ENCODE peak calls at places on chromosome 12, in four cellular contexts. D is dorsolateral prefrontal cortex, L is PC-9, B is A549. V is an unnamed sample.

GRCh38 chr12:42284157-42284556 is 41.7 kb downstream of the ZCRB1 start:
- DNase-seq in B (no peak), L (no peak), D (no peak), V (no peak)

GRCh38 chr12:83827193-83827592 is 1085.4 kb downstream of the SLC6A15 start:
- DNase-seq in B (no peak), D (no peak), L (no peak), V (no peak)

GRCh38 chr12:106585862-106586534 is 3.2 kb downstream of the RFX4 start:
- DNase-seq in B (no peak), D (no peak), L (no peak), V (no peak)

GRCh38 chr12:122517877-122518276 is 8.9 kb downstream of the RSRC2 start:
- DNase-seq in L (no peak), B (no peak), D (no peak), V (no peak)

GRCh38 chr12:131755305-131756113 is 44.6 kb downstream of the SFSWAP start:
- DNase-seq in D (no peak), B (peak; percentile 42), L (peak; percentile 60), V (no peak)

GRCh38 chr12:116459921-116460666 is 99.1 kb upstream of the MAP1LC3B2 start:
- DNase-seq in L (no peak), B (no peak), D (no peak), V (no peak)

GRCh38 chr12:31210104-31210503 is 115.8 kb downstream of the SINHCAF start:
- DNase-seq in L (no peak), D (no peak), B (no peak), V (no peak)

GRCh38 chr12:49537709-49538601 is 875 bp upstream of the KCNH3 start:
- DNase-seq in D (peak; percentile 66), L (no peak), B (peak; percentile 48), V (no peak)

GRCh38 chr12:95385246-95385645 is 88.7 kb upstream of the METAP2 start:
- DNase-seq in B (no peak), L (no peak), D (no peak), V (no peak)

DNA sequence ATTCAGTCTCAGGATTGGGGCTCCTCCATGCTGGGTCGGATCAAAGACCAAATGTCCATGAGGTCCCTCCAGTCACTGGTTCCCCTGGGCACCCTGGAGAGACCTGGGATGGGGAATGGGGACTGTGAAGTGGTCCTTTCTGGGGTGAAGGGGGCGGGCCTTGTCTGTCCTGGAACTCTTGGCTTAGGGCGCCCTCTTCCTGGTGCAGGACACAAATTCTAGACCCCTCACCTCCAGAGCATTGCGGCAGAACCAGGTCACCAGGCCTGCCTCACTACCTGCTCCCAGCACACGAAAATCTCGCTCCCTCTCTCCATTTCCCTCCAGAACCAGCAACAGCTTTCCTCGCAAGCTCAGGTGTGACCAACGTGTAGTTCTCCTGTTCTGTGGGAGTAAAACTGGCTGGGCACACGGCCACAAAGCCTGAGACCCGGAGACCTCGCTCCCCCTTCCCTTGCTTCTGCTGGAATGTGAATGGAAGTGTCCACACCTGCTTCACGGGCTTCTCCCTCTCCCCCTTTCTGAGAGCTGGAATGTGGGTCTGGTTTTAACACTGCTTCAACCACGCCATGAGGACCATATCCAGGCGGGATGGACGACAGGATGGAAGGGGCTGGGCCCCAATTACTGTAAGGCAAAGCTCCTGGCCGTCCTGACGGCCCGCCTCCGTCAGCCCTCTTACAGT is 112.7 kb downstream of the SCARB1 start:
- DNase-seq in L (no peak), D (no peak), B (no peak), V (no peak)
- TF ChIP-seq CTCF in L (no peak), D (no peak), B (peak; percentile 54), V (peak; percentile 52)

DNA sequence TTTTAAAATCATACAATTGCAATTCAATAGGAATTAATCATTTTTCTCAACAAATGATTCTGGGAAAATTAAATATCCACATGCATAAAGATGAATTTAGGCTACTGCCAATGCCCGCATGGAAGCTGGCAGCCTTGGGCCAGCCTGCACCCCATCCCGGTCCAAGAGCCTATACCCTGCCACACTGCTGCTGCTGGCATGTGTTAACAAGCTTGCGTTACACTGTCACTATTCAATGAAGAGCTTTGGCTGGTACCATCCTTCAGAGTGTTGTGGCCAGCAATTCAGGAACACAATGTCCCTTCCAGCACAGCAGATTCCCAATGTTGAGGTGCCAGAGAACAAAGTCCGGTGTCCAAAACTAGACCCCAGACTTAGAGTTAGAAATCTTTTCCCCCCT is 13.6 kb upstream of the TAS2R14 start:
- DNase-seq in D (no peak), L (no peak), B (no peak), V (no peak)
- TF ChIP-seq CTCF in D (no peak), L (no peak), B (no peak), V (no peak)

DNA sequence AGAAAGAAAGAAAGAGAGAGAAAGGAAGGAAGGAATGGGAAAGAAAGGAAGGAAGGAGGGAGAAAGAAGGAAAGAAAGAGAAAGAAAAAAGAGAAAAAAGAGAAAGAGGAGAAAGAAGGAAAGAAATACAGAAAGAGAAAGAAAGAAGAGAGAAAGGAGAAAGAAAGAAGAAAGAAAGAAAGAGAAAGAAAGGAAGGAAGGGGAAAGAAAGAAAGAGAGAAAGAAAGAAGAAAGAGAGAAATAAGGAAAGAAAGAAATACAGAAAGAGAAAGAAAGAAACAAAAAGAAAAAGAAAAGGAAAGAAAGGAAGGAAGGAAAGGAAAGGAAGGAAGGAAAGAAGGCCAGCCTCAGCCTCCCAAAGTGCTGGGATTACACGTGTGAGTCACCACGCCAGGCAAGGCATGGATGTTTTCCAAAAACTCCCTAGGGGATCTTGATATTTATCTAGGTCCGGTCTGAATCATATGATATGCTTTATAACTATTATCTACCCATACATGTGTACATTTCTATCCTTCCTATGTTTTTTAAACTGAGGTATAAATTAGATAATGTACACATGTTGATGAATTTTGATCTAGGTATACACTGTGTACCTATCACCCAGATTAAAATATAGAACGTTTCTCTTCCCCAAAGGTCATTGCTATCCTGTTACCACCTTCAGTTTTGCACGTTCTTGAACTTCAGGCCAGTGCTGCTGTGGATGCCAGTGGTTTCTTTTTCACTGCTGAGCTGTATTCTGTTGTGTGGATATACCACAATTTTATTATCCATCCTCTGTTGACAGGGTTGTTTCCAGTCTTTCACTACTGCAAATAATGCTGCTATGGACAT is 177.9 kb downstream of the RBM19 start:
- DNase-seq in D (no peak), L (no peak), B (no peak), V (no peak)
- TF ChIP-seq CTCF in D (no peak), L (no peak), B (no peak), V (no peak)

GRCh38 chr12:60977966-60978365 is 1282.2 kb upstream of the USP15 start:
- DNase-seq in L (no peak), D (no peak), B (no peak), V (no peak)
- TF ChIP-seq CTCF in L (peak; percentile 38), D (no peak), B (no peak), V (peak; percentile 26)

GRCh38 chr12:63353559-63353958 is 202.6 kb upstream of the AVPR1A start:
- DNase-seq in L (no peak), B (no peak), D (no peak), V (no peak)
- TF ChIP-seq CTCF in L (no peak), B (no peak), D (no peak), V (no peak)

GRCh38 chr12:108772247-108772646 is 40.9 kb upstream of the CORO1C start:
- DNase-seq in B (no peak), L (no peak), D (no peak), V (no peak)

GRCh38 chr12:108772896-108773797 is 41.8 kb upstream of the CORO1C start:
- DNase-seq in D (no peak), B (no peak), L (no peak), V (no peak)

GRCh38 chr12:108768591-108769500 is 37.5 kb upstream of the CORO1C start:
- DNase-seq in L (no peak), D (no peak), B (peak; percentile 84), V (no peak)

GRCh38 chr12:108770963-108771362 is 39.6 kb upstream of the CORO1C start:
- DNase-seq in L (no peak), B (no peak), D (no peak), V (no peak)

DNA sequence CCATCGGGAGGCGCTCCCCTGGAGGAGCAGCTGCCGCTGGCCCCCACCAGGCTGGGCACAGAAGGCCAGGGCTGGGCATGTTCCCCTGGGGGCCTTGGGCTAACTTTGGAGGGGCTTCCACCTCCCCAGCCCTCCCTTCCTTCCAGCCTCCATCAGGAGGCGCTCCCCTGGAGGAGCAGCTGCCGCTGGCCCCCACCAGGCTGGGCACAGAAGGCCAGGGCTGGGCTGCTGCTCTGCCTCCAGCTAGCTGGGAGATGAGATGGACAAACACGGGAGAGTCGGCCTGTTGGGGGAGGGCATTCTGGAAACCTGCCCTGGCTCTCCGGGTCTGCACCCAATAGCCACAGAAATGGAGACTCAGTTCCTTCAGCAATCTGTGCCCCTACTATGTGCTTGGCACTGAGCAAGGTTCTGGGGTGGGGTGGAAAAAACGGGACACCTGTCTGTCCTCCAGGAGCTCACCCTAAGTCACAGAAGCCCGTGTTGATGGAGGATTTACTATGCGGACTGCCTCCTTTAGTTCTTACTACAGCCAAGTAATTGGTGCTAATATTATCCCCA is 39.0 kb upstream of the CORO1C start:
- DNase-seq in D (no peak), L (no peak), B (no peak), V (no peak)
- TF ChIP-seq CTCF in D (no peak), L (no peak), B (no peak), V (no peak)

DNA sequence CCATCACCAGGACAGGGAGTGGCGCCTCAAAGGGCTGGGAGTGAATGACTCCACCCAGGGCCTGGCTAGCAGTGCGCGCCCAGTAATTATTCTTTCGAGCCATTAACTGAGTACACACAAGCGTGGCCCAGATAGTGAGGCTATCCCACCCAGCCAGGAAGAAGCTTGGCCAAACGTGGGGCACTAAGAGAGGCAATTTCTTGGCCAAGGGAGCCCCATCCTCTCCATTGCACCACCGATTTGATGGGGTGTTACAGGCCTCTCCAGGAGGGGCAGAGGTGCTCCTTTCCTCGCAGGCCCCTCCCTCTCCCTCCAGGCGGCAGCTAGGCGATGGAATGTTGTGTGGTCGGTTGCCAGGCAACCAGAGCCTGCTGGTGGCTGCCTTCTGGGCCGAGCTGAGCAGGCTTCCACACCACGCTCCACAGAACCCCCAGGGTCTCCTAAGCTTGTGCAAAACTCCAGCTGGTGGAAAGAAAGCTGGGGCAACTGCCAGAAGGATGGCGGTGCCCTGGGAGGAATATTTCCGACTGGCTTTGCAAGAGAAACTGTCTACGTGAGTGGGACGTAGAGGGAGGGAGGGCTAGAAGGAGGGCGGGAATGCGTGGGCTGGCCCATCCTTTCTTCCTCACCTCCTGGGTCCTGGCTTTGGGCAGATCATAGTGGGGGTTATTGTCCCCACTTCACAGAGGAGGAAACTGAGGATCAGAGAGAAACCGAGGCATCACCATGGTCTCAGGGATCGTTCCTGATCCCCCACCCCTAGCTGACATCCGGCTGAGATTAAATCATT is at the start of gene CFAP73:
- DNase-seq in D (peak; percentile 86), B (peak; percentile 82), L (peak; percentile 75), V (peak; percentile 57)
- TF ChIP-seq CTCF in D (no peak), B (no peak), L (no peak), V (no peak)